ENCODE peak calls at places on chromosomes 16 and 17, in eight cellular contexts. T is tibial artery; D is IMR-90; M is sigmoid colon; X is stomach; G is CD8-positive, alpha-beta T cell; C is naive thymus-derived CD4-positive, alpha-beta T cell; S is hepatocyte. F is an unnamed sample. For H3K4me1, the result is how much of the 10 kb centered on the place peaks cover.

GRCh38 chr17:32565401-32565800 is 78.6 kb downstream of the CDK5R1 start:
- DNase-seq in T (no peak), D (no peak), M (no peak), X (no peak), G (no peak), C (no peak), S (no peak), F (no peak)

GRCh38 chr16:27285676-27286196 is 17.2 kb upstream of the NSMCE1 start:
- DNase-seq in T (peak), D (no peak), M (no peak), X (no peak), G (no peak), C (no peak), S (no peak), F (peak)

GRCh38 chr17:5050281-5050680 is 15.1 kb upstream of the SLC52A1 start:
- DNase-seq in T (no peak), D (peak), M (no peak), X (no peak), G (no peak), C (no peak), S (peak), F (no peak)

GRCh38 chr16:3443108-3444031 is at the start of the genes NAA60 and ZNF597:
- DNase-seq in T (peak), D (peak), M (peak), X (peak), G (peak), C (peak), S (peak), F (peak)

GRCh38 chr16:3484328-3485096 is 10.8 kb downstream of the C16orf90 start:
- DNase-seq in T (no peak), D (no peak), M (no peak), X (no peak), G (no peak), C (no peak), S (no peak), F (no peak)

GRCh38 chr16:77234611-77235010 is 35.4 kb downstream of the SYCE1L start:
- DNase-seq in T (no peak), D (no peak), M (no peak), X (no peak), G (no peak), C (no peak), S (no peak), F (no peak)

GRCh38 chr16:25297151-25297787 is 39.6 kb upstream of the ZKSCAN2 start:
- DNase-seq in T (no peak), D (no peak), M (no peak), X (no peak), G (no peak), C (peak), S (no peak), F (no peak)

GRCh38 chr17:5249615-5250014 is 15.0 kb upstream of the SCIMP start:
- DNase-seq in T (peak), D (peak), M (peak), X (peak), G (peak), C (peak), S (peak), F (no peak)

GRCh38 chr17:28916302-28916934 is 13.5 kb upstream of the DHRS13 start:
- DNase-seq in T (peak), D (peak), M (no peak), X (peak), G (peak), C (peak), S (peak), F (no peak)

DNA sequence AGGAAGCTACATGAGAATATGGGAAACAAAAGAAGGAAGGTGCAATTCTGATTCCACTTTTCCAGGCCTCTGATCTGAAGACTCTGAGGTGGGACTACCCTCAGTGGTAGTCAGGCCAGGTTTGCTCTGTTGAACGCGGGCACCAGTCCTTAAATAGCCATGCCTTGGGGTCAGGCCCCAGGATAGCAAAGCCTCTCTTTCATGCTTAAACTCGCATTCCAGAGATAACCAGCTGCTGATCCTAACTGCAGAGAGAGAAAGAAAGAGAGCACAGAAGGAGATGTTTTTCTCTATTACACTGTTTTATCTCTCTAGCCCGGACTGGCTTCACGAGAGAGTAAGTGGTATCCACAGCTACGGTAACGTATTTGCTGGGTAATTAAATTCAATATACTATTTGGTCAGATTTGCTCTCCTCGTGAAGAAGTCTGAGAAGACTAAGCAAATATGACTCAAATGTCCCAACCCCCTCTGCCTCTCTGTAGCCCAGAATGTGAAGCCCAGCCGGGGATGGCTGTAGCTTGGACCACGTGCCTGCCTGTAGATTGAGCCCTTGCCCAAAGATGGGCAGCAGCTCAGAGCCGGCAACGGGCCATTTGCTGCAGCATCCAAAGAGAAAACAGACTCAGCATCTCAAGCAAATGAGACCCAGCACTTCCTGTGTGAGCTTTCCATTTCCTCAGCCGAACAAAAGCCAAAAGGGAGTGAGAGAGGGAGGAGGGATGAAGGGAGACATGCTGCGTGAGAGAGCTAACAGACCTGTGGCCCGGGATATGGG is 122.2 kb downstream of the SMG6 start:
- DNase-seq in T (peak), D (peak), M (peak), X (no peak), G (no peak), C (no peak), S (peak), F (peak)
- H3K27ac ChIP-seq in T (peak), D (peak), M (peak), X (peak), G (no peak), C (no peak), S (peak), F (peak)

GRCh38 chr16:48535369-48535787 is 74.6 kb downstream of the N4BP1 start:
- DNase-seq in T (no peak), D (no peak), M (peak), X (no peak), G (no peak), C (no peak), S (no peak), F (no peak)
- H3K4me1 ChIP-seq in T (under half), D (under half), M (under half), X (under half), G (under half), C (under half), S (under half), F (under half)

DNA sequence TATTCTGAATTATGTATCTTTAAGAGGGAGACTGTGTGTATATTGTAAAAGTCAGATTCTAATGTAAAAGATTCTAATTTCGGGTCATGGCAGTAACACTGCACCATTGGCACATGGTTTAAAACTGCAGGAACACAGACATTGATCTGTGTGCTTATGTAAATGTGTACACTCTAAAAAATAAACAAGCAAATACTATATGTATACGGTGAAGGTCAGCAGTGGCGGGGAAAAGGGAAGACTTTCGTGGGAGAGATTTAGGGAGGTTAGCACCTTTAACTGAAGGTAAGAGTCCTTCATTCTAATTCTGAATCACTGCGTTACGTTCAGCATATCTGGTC is 157.8 kb upstream of the FAM20A start:
- DNase-seq in T (no peak), D (no peak), M (no peak), X (no peak), G (no peak), C (no peak), S (no peak), F (no peak)
- H3K27ac ChIP-seq in T (peak), D (peak), M (peak), X (peak), G (no peak), C (no peak), S (peak), F (no peak)

GRCh38 chr17:57499648-57500049 is 243.3 kb downstream of the MSI2 start:
- DNase-seq in T (no peak), D (no peak), M (no peak), X (no peak), G (no peak), C (no peak), S (no peak), F (no peak)

GRCh38 chr17:57496382-57496781 is 240.1 kb downstream of the MSI2 start:
- DNase-seq in T (no peak), D (no peak), M (peak), X (no peak), G (no peak), C (no peak), S (no peak), F (no peak)

GRCh38 chr17:57502696-57503307 is 242.3 kb downstream of the CCDC182 start:
- DNase-seq in T (no peak), D (no peak), M (no peak), X (no peak), G (no peak), C (no peak), S (no peak), F (no peak)

GRCh38 chr17:57498443-57498842 is 242.1 kb downstream of the MSI2 start:
- DNase-seq in T (no peak), D (no peak), M (no peak), X (no peak), G (no peak), C (no peak), S (no peak), F (no peak)

GRCh38 chr17:57501016-57501415 is 244.1 kb downstream of the CCDC182 start:
- DNase-seq in T (no peak), D (no peak), M (no peak), X (no peak), G (no peak), C (no peak), S (no peak), F (no peak)
- H3K4me1 ChIP-seq in T (under half), D (under half), M (under half), X (under half), G (under half), C (under half), S (under half), F (under half)

GRCh38 chr16:57284952-57285263 is 436 bp upstream of the PLLP start:
- DNase-seq in T (no peak), D (no peak), M (no peak), X (no peak), G (no peak), C (no peak), S (no peak), F (no peak)

GRCh38 chr16:57282510-57283213 is 1.8 kb downstream of the PLLP start:
- DNase-seq in T (no peak), D (no peak), M (peak), X (no peak), G (no peak), C (no peak), S (no peak), F (no peak)

GRCh38 chr16:57284206-57284951 is at the start of gene PLLP:
- DNase-seq in T (no peak), D (peak), M (peak), X (peak), G (peak), C (peak), S (peak), F (peak)

GRCh38 chr16:57283214-57283955 is 1.1 kb downstream of the PLLP start:
- DNase-seq in T (no peak), D (no peak), M (peak), X (peak), G (no peak), C (no peak), S (peak), F (no peak)

GRCh38 chr16:57283956-57284205 is 591 bp downstream of the PLLP start:
- DNase-seq in T (no peak), D (no peak), M (no peak), X (no peak), G (no peak), C (no peak), S (no peak), F (no peak)
- H3K27ac ChIP-seq in T (no peak), D (no peak), M (peak), X (peak), G (no peak), C (no peak), S (peak), F (no peak)

DNA sequence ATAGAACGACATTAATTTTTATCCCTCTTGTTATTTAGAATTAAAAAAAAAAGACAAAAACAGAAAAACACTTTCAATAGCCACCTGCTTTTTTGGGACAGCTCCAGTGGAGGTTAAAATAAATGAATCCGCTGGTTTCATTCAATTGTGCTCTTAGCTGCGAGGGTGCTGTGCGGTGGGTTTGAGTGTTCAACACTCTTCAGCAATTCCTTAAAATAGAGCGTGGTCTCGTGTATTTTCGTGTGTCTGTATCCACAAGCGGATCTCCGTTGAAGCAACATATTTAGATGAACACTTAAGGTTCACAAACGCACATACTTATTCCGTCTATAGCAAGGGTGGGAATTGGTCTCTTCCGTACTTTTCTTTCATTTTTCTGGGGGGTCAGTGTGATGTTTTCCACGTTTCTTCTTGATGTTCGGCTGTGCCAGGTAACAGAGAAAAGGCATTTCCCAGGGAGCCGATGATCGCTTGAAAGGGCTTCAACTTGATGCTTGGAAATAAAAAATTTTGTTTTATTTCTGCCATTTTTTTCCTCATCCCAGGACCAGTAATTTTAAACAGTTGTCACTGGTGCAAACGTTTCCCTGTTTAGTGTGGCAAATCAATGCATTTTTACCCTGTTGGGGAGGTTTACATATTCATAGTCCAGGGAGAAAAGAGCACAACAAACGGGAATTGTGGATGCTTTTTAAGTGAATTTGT is 297.9 kb downstream of the IRF8 start:
- DNase-seq in T (no peak), D (no peak), M (no peak), X (no peak), G (no peak), C (no peak), S (no peak), F (no peak)
- H3K4me1 ChIP-seq in T (under half), D (under half), M (under half), X (under half), G (under half), C (under half), S (under half), F (under half)

GRCh38 chr17:27329146-27329805 is 35.4 kb downstream of the WSB1 start:
- DNase-seq in T (no peak), D (no peak), M (peak), X (no peak), G (no peak), C (no peak), S (no peak), F (no peak)
- H3K27ac ChIP-seq in T (no peak), D (no peak), M (no peak), X (no peak), G (no peak), C (no peak), S (no peak), F (no peak)

GRCh38 chr17:17742133-17742621 is 60.9 kb downstream of the RAI1 start:
- DNase-seq in T (no peak), D (no peak), M (no peak), X (no peak), G (no peak), C (no peak), S (no peak), F (no peak)

GRCh38 chr17:17739388-17740066 is 58.3 kb downstream of the RAI1 start:
- DNase-seq in T (no peak), D (peak), M (peak), X (peak), G (no peak), C (no peak), S (peak), F (peak)

GRCh38 chr17:17740627-17741237 is 59.5 kb downstream of the RAI1 start:
- DNase-seq in T (no peak), D (no peak), M (no peak), X (no peak), G (peak), C (peak), S (peak), F (no peak)

GRCh38 chr17:17742688-17743390 is 61.6 kb downstream of the RAI1 start:
- DNase-seq in T (no peak), D (no peak), M (no peak), X (no peak), G (no peak), C (no peak), S (no peak), F (no peak)

GRCh38 chr17:17741346-17742023 is 60.2 kb downstream of the RAI1 start:
- DNase-seq in T (no peak), D (no peak), M (no peak), X (no peak), G (no peak), C (no peak), S (peak), F (no peak)
- H3K4me1 ChIP-seq in T (under half), D (under half), M (under half), X (half or more), G (under half), C (under half), S (half or more), F (under half)

F was measured in right cardiac atrium.